ENCODE peak calls at places on chromosomes 11 and 22, in seven cellular contexts. J is mesenteric fat pad; H is activated T-helper 1 cell treated with anti-CD3 and anti-CD28 coated beads, Interleukin-12 subunit alpha, Interleukin-12 subunit beta, Interleukin-2, Interleukin-4 antibody, amounts not matched to agents 30 ng/mL and 10 ng/mL and 1 ng/mL, durations not matched to agents 14 hours and 24 hours and 36 hours; B is HCT116; X is NCI-H345; C is stimulated activated CD8-positive, alpha-beta memory T cell treated with anti-CD3 and anti-CD28 coated beads, Interleukin-7, amount 100 ng/mL, for 48 hours; U is foreskin fibroblast. T is an unnamed sample.

GRCh38 chr11:132464939-132465338 is 1067.4 kb downstream of the OPCML start:
- DNase-seq in H (no peak), J (no peak), X (no peak), B (no peak), U (peak), C (no peak), T (no peak)

GRCh38 chr11:19276859-19277808 is 36.4 kb upstream of the E2F8 start:
- DNase-seq in U (no peak), H (no peak), J (no peak), X (no peak), C (no peak), B (no peak), T (no peak)

GRCh38 chr11:132838621-132839020 is 693.7 kb downstream of the OPCML start:
- DNase-seq in U (peak), C (no peak), J (no peak), X (no peak), H (no peak), B (no peak), T (peak)

GRCh38 chr22:26994801-26995200 is 337.4 kb downstream of the MIAT start:
- DNase-seq in C (no peak), B (no peak), H (no peak), U (no peak), X (no peak), J (no peak), T (no peak)

GRCh38 chr22:32644252-32645100 is 157.0 kb upstream of the TIMP3 start:
- DNase-seq in H (no peak), U (no peak), X (no peak), C (no peak), J (no peak), B (no peak), T (no peak)

GRCh38 chr22:25021976-25022711 is 69.6 kb downstream of the KIAA1671 start:
- DNase-seq in J (no peak), B (no peak), X (no peak), U (no peak), H (no peak), C (no peak), T (no peak)

GRCh38 chr22:20794132-20794990 is 20.4 kb downstream of the SERPIND1 start:
- DNase-seq in C (no peak), U (no peak), B (no peak), J (no peak), H (no peak), X (no peak), T (no peak)

GRCh38 chr11:351411-351810 is 17.9 kb upstream of the B4GALNT4 start:
- DNase-seq in J (no peak), X (no peak), B (no peak), U (no peak), C (no peak), H (no peak), T (no peak)

GRCh38 chr11:57885298-57886035 is 123.9 kb downstream of the CTNND1 start:
- DNase-seq in X (no peak), B (no peak), U (peak), J (no peak), C (no peak), H (no peak), T (peak)

GRCh38 chr11:13073119-13073981 is 64.2 kb downstream of the RASSF10 start:
- DNase-seq in X (no peak), U (peak), B (peak), C (no peak), J (no peak), H (no peak), T (peak)

GRCh38 chr22:32823024-32823730 is 21.7 kb downstream of the TIMP3 start:
- DNase-seq in X (no peak), H (no peak), B (peak), C (no peak), U (peak), J (no peak), T (no peak)

T was measured in AG08396.